ENCODE peak calls at places on chromosomes 3 and 15, in four cellular contexts. D, Q, M and X are unnamed samples. For H3K4me1, the result is how much of the 10 kb centered on the place peaks cover.

GRCh38 chr3:5123937-5124336 is 1.8 kb downstream of the ARL8B start:
- DNase-seq in D (no peak), Q (no peak), M (no peak), X (no peak)

GRCh38 chr3:24069045-24069444 is 124.0 kb downstream of the NR1D2 start:
- DNase-seq in D (no peak), Q (no peak), M (peak), X (peak)

GRCh38 chr15:96551196-96551595 is 220.7 kb downstream of the NR2F2 start:
- DNase-seq in D (no peak), Q (no peak), M (no peak), X (no peak)

GRCh38 chr3:149702691-149703426 is 45.0 kb upstream of the WWTR1 start:
- DNase-seq in D (peak), Q (no peak), M (peak), X (no peak)

GRCh38 chr3:193190387-193190786 is 50.6 kb upstream of the PLAAT1 start:
- DNase-seq in D (peak), Q (no peak), M (peak), X (no peak)

GRCh38 chr3:126548556-126549466 is 9.9 kb downstream of the C3orf22 start:
- DNase-seq in D (no peak), Q (peak), M (no peak), X (peak)

GRCh38 chr15:48144889-48145288 is 24.1 kb downstream of the SLC24A5 start:
- DNase-seq in D (peak), Q (no peak), M (peak), X (no peak)

GRCh38 chr3:159859836-159860235 is 128.8 kb upstream of the IL12A start:
- DNase-seq in D (no peak), Q (no peak), M (no peak), X (no peak)

GRCh38 chr15:80822666-80823065 is 43.5 kb downstream of the CEMIP start:
- DNase-seq in D (no peak), Q (no peak), M (no peak), X (no peak)

GRCh38 chr15:83064859-83065258 is 2.2 kb downstream of the BTBD1 start:
- DNase-seq in D (peak), Q (no peak), M (no peak), X (no peak)

GRCh38 chr15:82709421-82710207 is at the start of gene AP3B2:
- DNase-seq in D (peak), Q (peak), M (peak), X (peak)

GRCh38 chr15:55863911-55864310 is 121.0 kb upstream of the PRTG start:
- DNase-seq in D (no peak), Q (no peak), M (no peak), X (no peak)

GRCh38 chr3:1092771-1093170 is at the start of gene CNTN6:
- DNase-seq in D (peak), Q (no peak), M (peak), X (no peak)

DNA sequence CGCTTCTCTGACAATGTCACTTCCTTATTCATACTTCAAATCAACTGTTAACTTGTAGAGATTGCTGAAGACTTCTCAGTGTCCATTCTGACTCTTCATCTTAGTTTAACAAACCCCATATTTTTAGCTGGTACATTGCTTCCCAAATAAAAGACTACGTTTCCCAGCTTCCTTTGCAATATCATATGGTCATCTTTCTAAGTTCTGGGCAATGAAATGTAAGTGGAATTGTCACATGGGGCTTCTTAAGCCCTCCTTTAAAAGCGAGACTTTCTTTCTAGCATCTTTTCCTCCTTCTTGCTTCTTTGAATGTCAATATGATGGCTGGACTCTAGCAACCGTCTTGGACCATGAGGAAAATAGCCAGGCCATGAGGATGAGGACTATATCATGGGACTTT is 239.1 kb downstream of the ZNF621 start:
- DNase-seq in D (no peak), Q (no peak), M (no peak), X (no peak)
- H3K4me1 ChIP-seq in D (under half), Q (under half), M (under half), X (under half)

DNA sequence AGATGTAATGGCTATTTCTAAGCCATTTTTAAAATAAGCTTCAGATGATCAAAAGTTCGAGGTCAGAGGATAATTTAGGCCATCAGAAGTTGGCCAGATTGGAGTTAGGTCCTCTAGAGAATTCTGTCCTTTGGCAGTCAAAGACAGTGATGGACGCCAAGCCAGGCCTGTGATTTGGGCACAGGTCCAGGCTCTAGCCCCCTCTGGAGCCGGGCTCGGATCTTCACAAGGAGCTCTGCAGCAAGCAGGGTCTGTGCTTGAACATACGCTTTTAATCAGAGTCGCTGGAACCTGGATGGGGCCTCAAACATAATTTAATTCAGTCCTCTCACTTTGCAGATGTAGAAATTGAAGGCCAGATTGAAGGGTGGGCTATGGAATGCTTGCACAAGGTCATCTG is 151.4 kb upstream of the BCL6 start:
- DNase-seq in D (no peak), Q (no peak), M (no peak), X (no peak)
- H3K4me3 ChIP-seq in D (no peak), Q (no peak), M (no peak), X (no peak)

DNA sequence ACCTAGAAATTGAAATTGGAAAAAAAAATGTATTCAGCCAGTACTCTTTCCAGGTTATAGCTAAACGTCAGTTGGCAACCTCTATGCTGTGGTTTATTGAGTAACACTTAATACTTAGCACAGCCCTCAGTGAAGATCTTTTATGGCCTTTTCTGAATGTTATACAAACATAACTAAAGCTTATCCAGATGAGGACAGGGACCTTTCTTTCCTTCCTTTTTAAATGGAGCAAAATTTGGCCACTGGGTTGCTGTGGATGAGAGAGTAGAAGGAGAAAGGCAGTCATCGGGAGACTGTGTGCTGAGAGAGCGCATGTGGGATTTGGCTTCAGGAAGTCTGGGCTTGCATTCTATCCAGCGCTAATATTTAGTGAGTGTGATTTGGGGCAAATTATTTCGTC is 36.1 kb downstream of the IGF1R start:
- DNase-seq in D (peak), Q (no peak), M (peak), X (no peak)
- H3K4me1 ChIP-seq in D (under half), Q (under half), M (under half), X (under half)

GRCh38 chr3:77139665-77140064 is 99.8 kb downstream of the ROBO2 start:
- DNase-seq in D (no peak), Q (no peak), M (no peak), X (no peak)

DNA sequence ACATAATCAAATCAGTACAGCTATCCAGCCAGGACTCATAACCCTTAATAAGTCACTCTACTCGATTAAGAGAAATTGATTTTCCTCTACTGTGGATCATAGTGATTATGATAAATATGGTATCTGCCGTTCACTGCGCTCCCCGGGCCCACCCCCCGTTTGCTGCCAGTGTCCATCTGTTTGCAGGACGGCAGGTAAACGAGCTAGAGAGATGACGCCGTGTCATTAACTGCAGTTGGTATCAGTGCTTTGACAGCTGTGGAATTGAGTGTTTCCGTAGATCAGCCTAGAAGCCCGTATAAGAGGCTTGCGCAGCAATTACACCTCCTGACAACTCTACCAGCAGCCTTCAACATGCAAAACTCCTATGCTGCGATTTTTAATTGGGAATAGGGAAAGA is 94.9 kb downstream of the ROBO2 start:
- DNase-seq in D (no peak), Q (no peak), M (no peak), X (no peak)
- H3K4me3 ChIP-seq in D (no peak), Q (no peak), M (no peak), X (no peak)

GRCh38 chr3:184739594-184740505 is 28.0 kb upstream of the MAGEF1 start:
- DNase-seq in D (no peak), Q (no peak), M (no peak), X (no peak)

GRCh38 chr3:184737641-184738518 is 26.0 kb upstream of the MAGEF1 start:
- DNase-seq in D (peak), Q (peak), M (peak), X (no peak)

GRCh38 chr3:184740509-184741258 is 28.8 kb upstream of the MAGEF1 start:
- DNase-seq in D (peak), Q (peak), M (peak), X (no peak)

GRCh38 chr3:184738519-184738890 is 26.6 kb upstream of the MAGEF1 start:
- DNase-seq in D (no peak), Q (no peak), M (no peak), X (no peak)

GRCh38 chr3:184738982-184739381 is 27.1 kb upstream of the MAGEF1 start:
- DNase-seq in D (no peak), Q (peak), M (no peak), X (no peak)
- H3K4me1 ChIP-seq in D (under half), Q (under half), M (under half), X (under half)

DNA sequence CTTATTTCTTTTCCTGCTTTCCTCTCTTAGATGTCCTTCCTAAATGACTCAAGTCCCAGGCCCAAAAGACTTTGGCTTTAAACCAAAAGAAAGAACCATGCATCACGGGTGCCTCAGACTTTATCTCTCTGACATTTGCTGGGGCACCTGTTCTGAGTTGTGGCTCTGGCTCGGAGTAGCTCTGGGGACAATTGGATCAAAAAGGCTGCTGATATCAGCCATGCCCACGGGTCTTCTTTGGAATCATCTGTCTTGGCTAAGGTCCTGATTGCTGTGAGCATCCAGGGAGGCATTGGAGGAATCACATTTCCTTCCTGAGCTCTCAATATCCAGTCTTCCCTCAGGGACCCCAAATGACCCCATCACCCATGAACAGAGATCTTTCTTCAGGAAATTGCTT is 59.9 kb downstream of the CLSTN2 start:
- DNase-seq in D (no peak), Q (no peak), M (no peak), X (no peak)
- H3K4me3 ChIP-seq in D (no peak), Q (no peak), M (no peak), X (no peak)

GRCh38 chr15:58465070-58465469 is 33.3 kb downstream of the LIPC start:
- DNase-seq in D (no peak), Q (no peak), M (no peak), X (no peak)

GRCh38 chr15:58467121-58467721 is 35.4 kb downstream of the LIPC start:
- DNase-seq in D (peak), Q (no peak), M (no peak), X (no peak)

GRCh38 chr15:58467722-58468436 is 36.1 kb downstream of the LIPC start:
- DNase-seq in D (peak), Q (peak), M (no peak), X (no peak)

GRCh38 chr15:58466566-58466965 is 34.8 kb downstream of the LIPC start:
- DNase-seq in D (no peak), Q (no peak), M (no peak), X (no peak)

GRCh38 chr15:58465866-58466517 is 34.2 kb downstream of the LIPC start:
- DNase-seq in D (peak), Q (no peak), M (no peak), X (no peak)
- H3K4me1 ChIP-seq in D (under half), Q (under half), M (under half), X (under half)

GRCh38 chr15:65355173-65355982 is 22.4 kb downstream of the IGDCC3 start:
- DNase-seq in D (no peak), Q (no peak), M (no peak), X (no peak)
- H3K4me3 ChIP-seq in D (peak), Q (peak), M (peak), X (peak)